ENCODE peak calls at places on chromosomes 7 and 10, in eight cellular contexts. X, F, A, Q, H, Z, M and U are unnamed samples.

GRCh38 chr10:77301305-77301730 is 336.3 kb downstream of the KCNMA1 start:
- DNase-seq in X (no peak), F (peak), A (no peak), Q (peak), H (no peak), Z (no peak), M (no peak), U (no peak)

GRCh38 chr10:126098216-126098561 is 201.8 kb downstream of the FANK1 start:
- DNase-seq in X (no peak), F (no peak), A (no peak), Q (no peak), H (no peak), Z (no peak), M (no peak), U (no peak)

GRCh38 chr10:2928219-2928840 is 139.0 kb upstream of the PFKP start:
- DNase-seq in X (peak), F (peak), A (peak), Q (peak), H (peak), Z (peak), M (peak), U (peak)

GRCh38 chr10:32955299-32955772 is 2.7 kb downstream of the ITGB1 start:
- DNase-seq in X (no peak), F (no peak), A (no peak), Q (no peak), H (no peak), Z (no peak), M (no peak), U (no peak)

GRCh38 chr7:43072530-43072929 is 39.9 kb upstream of the HECW1 start:
- DNase-seq in X (no peak), F (no peak), A (no peak), Q (peak), H (no peak), Z (no peak), M (no peak), U (no peak)

GRCh38 chr10:88076027-88076880 is 212.8 kb downstream of the PTEN start:
- DNase-seq in X (no peak), F (no peak), A (no peak), Q (no peak), H (no peak), Z (no peak), M (no peak), U (no peak)

GRCh38 chr10:43026039-43026973 is 50.6 kb upstream of the RET start:
- DNase-seq in X (no peak), F (peak), A (no peak), Q (no peak), H (no peak), Z (no peak), M (peak), U (peak)

GRCh38 chr7:6530626-6531491 is 20.4 kb downstream of the GRID2IP start:
- DNase-seq in X (no peak), F (no peak), A (no peak), Q (no peak), H (peak), Z (no peak), M (peak), U (no peak)

GRCh38 chr10:3009341-3009740 is 58.0 kb upstream of the PFKP start:
- DNase-seq in X (no peak), F (no peak), A (no peak), Q (no peak), H (no peak), Z (no peak), M (no peak), U (no peak)

GRCh38 chr10:116692225-116692624 is 50.1 kb downstream of the HSPA12A start:
- DNase-seq in X (no peak), F (no peak), A (no peak), Q (no peak), H (no peak), Z (no peak), M (no peak), U (no peak)

GRCh38 chr7:138066954-138067394 is 9.3 kb upstream of the AKR1D1 start:
- DNase-seq in X (no peak), F (no peak), A (no peak), Q (no peak), H (no peak), Z (no peak), M (no peak), U (no peak)

GRCh38 chr10:61376908-61377368 is 76.2 kb downstream of the TMEM26 start:
- DNase-seq in X (no peak), F (no peak), A (peak), Q (no peak), H (no peak), Z (no peak), M (no peak), U (no peak)

GRCh38 chr7:150860291-150860977 is 8.1 kb downstream of the AOC1 start:
- DNase-seq in X (no peak), F (no peak), A (no peak), Q (no peak), H (no peak), Z (no peak), M (no peak), U (peak)

GRCh38 chr7:76011437-76011836 is 17.0 kb upstream of the TMEM120A start:
- DNase-seq in X (no peak), F (peak), A (no peak), Q (peak), H (no peak), Z (no peak), M (no peak), U (no peak)

GRCh38 chr10:119020627-119020946 is 8.9 kb upstream of the NANOS1 start:
- DNase-seq in X (no peak), F (no peak), A (no peak), Q (peak), H (no peak), Z (no peak), M (peak), U (no peak)